ENCODE peak calls at places on chromosomes 13 and 19, in four cellular contexts. J is HEK293T, F is HepG2, O is K562. T is an unnamed sample.
A peak's percentile ranks its signal among the peaks of the same experiment; 100 is the strongest.

GRCh38 chr13:87669379-87669978 is 1.7 kb upstream of the SLITRK5 start:
- DNase-seq in O (no peak), F (peak; percentile 9), J (peak; percentile 46), T (no peak)

GRCh38 chr19:343941-344624 is 513 bp downstream of the MIER2 start:
- DNase-seq in F (no peak), J (peak; percentile 82), O (peak; percentile 93), T (no peak)

GRCh38 chr13:74452176-74452575 is 318.0 kb upstream of the KLF12 start:
- DNase-seq in F (no peak), O (no peak), J (no peak), T (no peak)

GRCh38 chr13:22427783-22428182 is 753.0 kb upstream of the SGCG start:
- DNase-seq in O (no peak), J (no peak), F (no peak), T (no peak)

GRCh38 chr13:73825143-73825542 is 309.1 kb downstream of the KLF12 start:
- DNase-seq in F (no peak), J (no peak), O (no peak), T (no peak)

GRCh38 chr19:35340431-35340830 is 7.3 kb upstream of the FFAR1 start:
- DNase-seq in F (no peak), O (no peak), J (no peak), T (no peak)

GRCh38 chr13:30607908-30608307 is 9.8 kb upstream of the USPL1 start:
- DNase-seq in O (no peak), F (no peak), J (no peak), T (peak; percentile 85)

GRCh38 chr19:28980236-28980868 is 232.6 kb downstream of the UQCRFS1 start:
- DNase-seq in O (no peak), J (no peak), F (no peak), T (no peak)

GRCh38 chr13:81293594-81294164 is 952.8 kb upstream of the SPRY2 start:
- DNase-seq in J (no peak), F (no peak), O (no peak), T (no peak)

GRCh38 chr19:9839415-9839814 is 4.3 kb downstream of the PIN1 start:
- DNase-seq in J (no peak), O (no peak), F (no peak), T (no peak)

GRCh38 chr13:37194428-37194861 is 89.0 kb upstream of the CSNK1A1L start:
- DNase-seq in F (no peak), J (no peak), O (no peak), T (no peak)

GRCh38 chr13:107459430-107459829 is 755.9 kb downstream of the LIG4 start:
- DNase-seq in O (no peak), J (no peak), F (no peak), T (no peak)

GRCh38 chr13:32248789-32249188 is 66.4 kb downstream of the ZAR1L start:
- DNase-seq in O (no peak), J (no peak), F (no peak), T (peak; percentile 27)

GRCh38 chr13:111557921-111558699 is 237.7 kb downstream of the TEX29 start:
- DNase-seq in O (no peak), J (no peak), F (no peak), T (no peak)

GRCh38 chr13:36998624-36999041 is 507 bp downstream of the ALG5 start:
- DNase-seq in O (peak; percentile 7), F (no peak), J (peak; percentile 22), T (no peak)

GRCh38 chr13:44843403-44843802 is 145.9 kb downstream of the NUFIP1 start:
- DNase-seq in O (no peak), F (no peak), J (no peak), T (no peak)

GRCh38 chr19:33683881-33684549 is 62.3 kb downstream of the CHST8 start:
- DNase-seq in O (peak; percentile 27), F (peak; percentile 7), J (peak; percentile 67), T (no peak)

GRCh38 chr13:81458211-81458610 is 1117.3 kb upstream of the SPRY2 start:
- DNase-seq in F (no peak), O (no peak), J (no peak), T (no peak)

GRCh38 chr13:33123066-33123940 is 107.1 kb downstream of the KL start:
- DNase-seq in O (no peak), J (no peak), F (peak; percentile 32), T (no peak)

GRCh38 chr19:4295972-4296771 is 6.0 kb downstream of the TMIGD2 start:
- DNase-seq in O (no peak), J (no peak), F (no peak), T (no peak)

GRCh38 chr19:7292950-7293794 is 1.0 kb downstream of the INSR start:
- DNase-seq in J (no peak), F (peak; percentile 21), O (no peak), T (no peak)

GRCh38 chr13:103926118-103926517 is 859.9 kb upstream of the SLC10A2 start:
- DNase-seq in J (no peak), F (no peak), O (no peak), T (no peak)

GRCh38 chr13:27182844-27183497 is 11.4 kb upstream of the USP12 start:
- DNase-seq in J (no peak), F (peak; percentile 67), O (peak; percentile 73), T (no peak)

GRCh38 chr13:40813662-40814454 is 24.4 kb downstream of the SLC25A15 start:
- DNase-seq in O (peak; percentile 26), F (peak; percentile 30), J (peak; percentile 46), T (no peak)

GRCh38 chr13:31697290-31697689 is 42.0 kb upstream of the RXFP2 start:
- DNase-seq in J (no peak), F (no peak), O (no peak), T (no peak)

GRCh38 chr19:30173593-30174356 is 198.4 kb upstream of the ZNF536 start:
- DNase-seq in O (no peak), J (no peak), F (no peak), T (no peak)
- TF ChIP-seq FOXK2 in O (no peak), J (no peak), F (no peak), T (no peak)

DNA sequence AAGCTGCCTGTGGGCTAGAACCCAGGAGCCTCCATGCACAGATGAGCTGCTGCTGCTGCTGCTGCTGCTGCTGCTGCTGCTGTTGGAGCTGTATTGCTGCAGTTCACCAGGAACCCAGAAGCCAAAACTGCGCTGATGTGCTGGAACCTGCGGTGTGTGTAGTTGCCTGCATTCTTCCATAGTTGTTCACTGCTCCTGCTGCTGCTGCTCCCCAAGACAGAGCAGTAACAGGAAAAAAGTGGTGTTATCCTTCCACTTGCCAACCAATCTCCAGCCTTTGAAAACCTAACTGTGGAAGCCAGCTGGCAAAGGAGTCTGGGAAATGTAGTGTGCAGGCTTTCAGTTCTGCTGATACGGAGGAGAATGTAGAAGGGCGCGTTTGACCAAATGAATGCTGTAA is 37.9 kb downstream of the ARHGAP35 start:
- DNase-seq in F (no peak), J (no peak), O (no peak), T (no peak)
- TF ChIP-seq FOXK2 in F (no peak), J (no peak), O (no peak), T (no peak)

GRCh38 chr19:16418597-16418962 is 53.2 kb downstream of the EPS15L1 start:
- DNase-seq in J (no peak), F (no peak), O (no peak), T (no peak)

GRCh38 chr19:16416574-16416973 is 55.2 kb downstream of the EPS15L1 start:
- DNase-seq in O (no peak), J (no peak), F (no peak), T (no peak)

GRCh38 chr19:16419671-16420394 is 51.9 kb downstream of the EPS15L1 start:
- DNase-seq in O (no peak), F (no peak), J (no peak), T (no peak)

GRCh38 chr19:16416996-16417395 is 54.8 kb downstream of the EPS15L1 start:
- DNase-seq in O (no peak), J (no peak), F (no peak), T (no peak)

DNA sequence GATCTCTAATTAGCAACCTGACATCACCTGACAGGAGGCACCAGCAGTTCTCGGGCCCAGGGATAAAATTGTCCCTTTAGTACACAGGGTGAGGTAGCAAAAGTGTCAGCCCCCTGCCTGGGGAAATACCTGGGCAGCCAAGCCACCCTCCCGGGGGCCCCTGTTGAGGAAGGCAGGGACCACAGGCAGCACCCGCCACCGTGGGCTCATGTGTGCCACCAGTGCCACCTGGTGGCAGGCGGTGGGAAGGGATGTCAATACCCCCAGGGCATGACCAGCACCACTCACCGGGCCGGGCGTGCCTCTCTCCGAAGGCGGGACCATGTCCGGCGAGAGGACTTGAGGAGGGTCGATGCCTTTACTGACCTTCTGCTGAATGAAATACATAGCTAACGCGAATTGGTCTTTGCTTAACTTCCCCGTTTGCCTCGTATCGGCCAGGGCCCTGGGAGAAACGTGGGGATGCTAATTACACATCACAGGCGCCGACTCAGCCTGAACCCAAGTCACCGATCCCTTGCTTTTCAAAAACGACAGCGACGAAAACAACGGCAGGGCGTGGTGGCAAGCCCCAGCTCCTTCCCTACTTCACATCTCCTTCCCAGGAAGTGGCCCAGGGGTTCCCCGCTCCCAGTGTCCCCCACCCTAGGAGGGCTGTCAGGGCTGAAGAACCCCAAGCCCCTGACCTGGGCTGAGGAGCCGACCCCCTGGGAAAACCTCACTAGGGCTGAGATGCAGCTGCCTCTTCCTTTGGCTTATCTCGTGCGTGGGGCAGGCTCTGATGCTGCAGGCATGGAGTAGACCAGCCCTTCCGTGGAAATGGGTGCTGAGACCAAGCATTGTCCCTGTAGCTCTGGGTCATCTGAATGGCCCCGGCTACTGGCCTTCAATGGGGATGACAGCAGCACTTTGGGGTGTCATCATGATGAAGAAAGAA is 53.8 kb downstream of the EPS15L1 start:
- DNase-seq in F (peak; percentile 30), J (peak; percentile 89), O (peak; percentile 77), T (no peak)
- TF ChIP-seq FOXK2 in F (no peak), J (no peak), O (no peak), T (no peak)

DNA sequence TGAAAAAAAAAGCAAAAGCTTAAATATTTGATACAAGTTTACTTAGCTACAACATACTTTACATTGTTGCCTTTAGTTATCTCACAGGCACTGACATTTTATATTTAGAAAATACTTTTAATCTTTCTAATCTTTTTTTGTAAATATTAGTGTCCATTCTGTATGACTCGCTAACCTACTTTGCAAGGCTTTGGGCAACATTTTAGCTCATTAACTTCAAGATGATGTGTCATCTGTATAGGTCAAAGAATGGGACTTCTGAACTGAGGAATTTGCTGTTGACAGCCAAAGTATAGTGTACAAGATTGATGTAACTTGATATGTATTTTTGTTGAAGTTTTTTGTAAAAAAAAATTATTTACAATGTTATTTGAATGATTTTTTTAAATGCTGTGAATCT is 2.7 kb upstream of the C1QTNF9 start:
- DNase-seq in F (peak; percentile 13), J (no peak), O (no peak), T (no peak)
- TF ChIP-seq FOXK2 in F (no peak), J (no peak), O (no peak), T (no peak)

DNA sequence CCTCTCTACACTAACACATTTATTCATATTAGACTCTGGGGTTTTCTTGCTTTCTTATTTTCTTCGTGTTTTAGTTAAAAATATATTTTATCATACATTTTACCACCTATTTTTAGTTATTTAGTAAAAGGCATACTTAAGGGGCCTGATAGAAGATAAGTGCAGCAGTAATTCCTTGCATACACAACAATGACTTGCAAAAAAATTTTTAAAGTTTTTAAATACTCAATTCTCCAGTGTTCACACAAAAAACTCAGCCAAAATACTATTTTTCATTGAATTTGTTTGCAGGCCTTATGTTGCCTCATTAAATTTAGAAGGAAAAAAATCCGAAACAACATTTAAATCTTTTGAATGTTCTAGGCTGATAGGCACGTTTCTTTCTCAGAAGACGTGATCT is 2431.7 kb downstream of the PCDH9 start:
- DNase-seq in J (no peak), F (no peak), O (no peak), T (no peak)
- TF ChIP-seq FOXK2 in J (no peak), F (no peak), O (no peak), T (no peak)